ENCODE peak calls at places on chromosomes 2 and 18, in eight cellular contexts. One of them, this sample, is unnamed.

GRCh38 chr2:225104971-225105370 is 62.7 kb upstream of the DOCK10 start:
- DNase-seq in NB4: no peak
- DNase-seq in fibroblast of mammary gland: peak; percentile 49
- DNase-seq in stimulated activated CD8-positive, alpha-beta memory T cell treated with anti-CD3 and anti-CD28 coated beads, Interleukin-15, amount 100 ng/mL, for 24 hours: no peak
- DNase-seq in activated naive CD4-positive, alpha-beta T cell: no peak
- DNase-seq in naive thymus-derived CD8-positive, alpha-beta T cell: no peak
- DNase-seq in activated T-cell treated with anti-CD3 and anti-CD28 coated beads for 1 hour: no peak
- DNase-seq in progenitor cell of endocrine pancreas: no peak
- DNase-seq in this sample: no peak

GRCh38 chr2:169656164-169656563 is 38.0 kb downstream of the CFAP210 start:
- DNase-seq in NB4: no peak
- DNase-seq in fibroblast of mammary gland: no peak
- DNase-seq in stimulated activated CD8-positive, alpha-beta memory T cell treated with anti-CD3 and anti-CD28 coated beads, Interleukin-15, amount 100 ng/mL, for 24 hours: no peak
- DNase-seq in activated naive CD4-positive, alpha-beta T cell: no peak
- DNase-seq in naive thymus-derived CD8-positive, alpha-beta T cell: no peak
- DNase-seq in activated T-cell treated with anti-CD3 and anti-CD28 coated beads for 1 hour: no peak
- DNase-seq in progenitor cell of endocrine pancreas: no peak
- DNase-seq in this sample: no peak

GRCh38 chr2:240869109-240869955 is 708 bp downstream of the AGXT start:
- DNase-seq in NB4: no peak
- DNase-seq in fibroblast of mammary gland: no peak
- DNase-seq in stimulated activated CD8-positive, alpha-beta memory T cell treated with anti-CD3 and anti-CD28 coated beads, Interleukin-15, amount 100 ng/mL, for 24 hours: no peak
- DNase-seq in activated naive CD4-positive, alpha-beta T cell: no peak
- DNase-seq in naive thymus-derived CD8-positive, alpha-beta T cell: no peak
- DNase-seq in activated T-cell treated with anti-CD3 and anti-CD28 coated beads for 1 hour: no peak
- DNase-seq in progenitor cell of endocrine pancreas: no peak
- DNase-seq in this sample: no peak

GRCh38 chr2:20608666-20609348 is 42.1 kb downstream of the HS1BP3 start:
- DNase-seq in NB4: no peak
- DNase-seq in fibroblast of mammary gland: no peak
- DNase-seq in stimulated activated CD8-positive, alpha-beta memory T cell treated with anti-CD3 and anti-CD28 coated beads, Interleukin-15, amount 100 ng/mL, for 24 hours: no peak
- DNase-seq in activated naive CD4-positive, alpha-beta T cell: no peak
- DNase-seq in naive thymus-derived CD8-positive, alpha-beta T cell: no peak
- DNase-seq in activated T-cell treated with anti-CD3 and anti-CD28 coated beads for 1 hour: no peak
- DNase-seq in progenitor cell of endocrine pancreas: no peak
- DNase-seq in this sample: no peak

GRCh38 chr2:160252278-160252887 is 52.3 kb upstream of the ITGB6 start:
- DNase-seq in NB4: peak; percentile 57
- DNase-seq in fibroblast of mammary gland: peak; percentile 56
- DNase-seq in stimulated activated CD8-positive, alpha-beta memory T cell treated with anti-CD3 and anti-CD28 coated beads, Interleukin-15, amount 100 ng/mL, for 24 hours: no peak
- DNase-seq in activated naive CD4-positive, alpha-beta T cell: no peak
- DNase-seq in naive thymus-derived CD8-positive, alpha-beta T cell: peak; percentile 33
- DNase-seq in activated T-cell treated with anti-CD3 and anti-CD28 coated beads for 1 hour: no peak
- DNase-seq in progenitor cell of endocrine pancreas: no peak
- DNase-seq in this sample: no peak

GRCh38 chr2:226797289-226797988 is 2.2 kb downstream of the IRS1 start:
- DNase-seq in NB4: no peak
- DNase-seq in fibroblast of mammary gland: peak; percentile 58
- DNase-seq in stimulated activated CD8-positive, alpha-beta memory T cell treated with anti-CD3 and anti-CD28 coated beads, Interleukin-15, amount 100 ng/mL, for 24 hours: no peak
- DNase-seq in activated naive CD4-positive, alpha-beta T cell: no peak
- DNase-seq in naive thymus-derived CD8-positive, alpha-beta T cell: no peak
- DNase-seq in activated T-cell treated with anti-CD3 and anti-CD28 coated beads for 1 hour: no peak
- DNase-seq in progenitor cell of endocrine pancreas: no peak
- DNase-seq in this sample: no peak

GRCh38 chr18:54284967-54285785 is 15.9 kb downstream of the POLI start:
- DNase-seq in NB4: no peak
- DNase-seq in fibroblast of mammary gland: peak; percentile 72
- DNase-seq in stimulated activated CD8-positive, alpha-beta memory T cell treated with anti-CD3 and anti-CD28 coated beads, Interleukin-15, amount 100 ng/mL, for 24 hours: no peak
- DNase-seq in activated naive CD4-positive, alpha-beta T cell: no peak
- DNase-seq in naive thymus-derived CD8-positive, alpha-beta T cell: no peak
- DNase-seq in activated T-cell treated with anti-CD3 and anti-CD28 coated beads for 1 hour: no peak
- DNase-seq in progenitor cell of endocrine pancreas: no peak
- DNase-seq in this sample: no peak

GRCh38 chr2:23624378-23624777 is 239.4 kb downstream of the KLHL29 start:
- DNase-seq in NB4: peak; percentile 57
- DNase-seq in fibroblast of mammary gland: peak; percentile 28
- DNase-seq in stimulated activated CD8-positive, alpha-beta memory T cell treated with anti-CD3 and anti-CD28 coated beads, Interleukin-15, amount 100 ng/mL, for 24 hours: no peak
- DNase-seq in activated naive CD4-positive, alpha-beta T cell: no peak
- DNase-seq in naive thymus-derived CD8-positive, alpha-beta T cell: no peak
- DNase-seq in activated T-cell treated with anti-CD3 and anti-CD28 coated beads for 1 hour: no peak
- DNase-seq in progenitor cell of endocrine pancreas: no peak
- DNase-seq in this sample: no peak

GRCh38 chr18:13368080-13368813 is 149.7 kb downstream of the LDLRAD4 start:
- DNase-seq in NB4: no peak
- DNase-seq in fibroblast of mammary gland: no peak
- DNase-seq in stimulated activated CD8-positive, alpha-beta memory T cell treated with anti-CD3 and anti-CD28 coated beads, Interleukin-15, amount 100 ng/mL, for 24 hours: no peak
- DNase-seq in activated naive CD4-positive, alpha-beta T cell: no peak
- DNase-seq in naive thymus-derived CD8-positive, alpha-beta T cell: no peak
- DNase-seq in activated T-cell treated with anti-CD3 and anti-CD28 coated beads for 1 hour: no peak
- DNase-seq in progenitor cell of endocrine pancreas: no peak
- DNase-seq in this sample: no peak

GRCh38 chr2:119246884-119247843 is 23.5 kb downstream of the STEAP3 start:
- DNase-seq in NB4: no peak
- DNase-seq in fibroblast of mammary gland: no peak
- DNase-seq in stimulated activated CD8-positive, alpha-beta memory T cell treated with anti-CD3 and anti-CD28 coated beads, Interleukin-15, amount 100 ng/mL, for 24 hours: no peak
- DNase-seq in activated naive CD4-positive, alpha-beta T cell: no peak
- DNase-seq in naive thymus-derived CD8-positive, alpha-beta T cell: no peak
- DNase-seq in activated T-cell treated with anti-CD3 and anti-CD28 coated beads for 1 hour: no peak
- DNase-seq in progenitor cell of endocrine pancreas: no peak
- DNase-seq in this sample: no peak

GRCh38 chr2:25521665-25522387 is 151.6 kb downstream of the DTNB start:
- DNase-seq in NB4: peak; percentile 85
- DNase-seq in fibroblast of mammary gland: peak; percentile 84
- DNase-seq in stimulated activated CD8-positive, alpha-beta memory T cell treated with anti-CD3 and anti-CD28 coated beads, Interleukin-15, amount 100 ng/mL, for 24 hours: no peak
- DNase-seq in activated naive CD4-positive, alpha-beta T cell: no peak
- DNase-seq in naive thymus-derived CD8-positive, alpha-beta T cell: peak; percentile 66
- DNase-seq in activated T-cell treated with anti-CD3 and anti-CD28 coated beads for 1 hour: no peak
- DNase-seq in progenitor cell of endocrine pancreas: no peak
- DNase-seq in this sample: peak; percentile 37

GRCh38 chr2:68931799-68932198 is 20.9 kb downstream of the GKN2 start:
- DNase-seq in NB4: no peak
- DNase-seq in fibroblast of mammary gland: peak; percentile 31
- DNase-seq in stimulated activated CD8-positive, alpha-beta memory T cell treated with anti-CD3 and anti-CD28 coated beads, Interleukin-15, amount 100 ng/mL, for 24 hours: no peak
- DNase-seq in activated naive CD4-positive, alpha-beta T cell: no peak
- DNase-seq in naive thymus-derived CD8-positive, alpha-beta T cell: no peak
- DNase-seq in activated T-cell treated with anti-CD3 and anti-CD28 coated beads for 1 hour: no peak
- DNase-seq in progenitor cell of endocrine pancreas: no peak
- DNase-seq in this sample: no peak

GRCh38 chr2:102473020-102473419 is at the start of gene SLC9A4:
- DNase-seq in NB4: peak; percentile 49
- DNase-seq in fibroblast of mammary gland: peak; percentile 51
- DNase-seq in stimulated activated CD8-positive, alpha-beta memory T cell treated with anti-CD3 and anti-CD28 coated beads, Interleukin-15, amount 100 ng/mL, for 24 hours: no peak
- DNase-seq in activated naive CD4-positive, alpha-beta T cell: no peak
- DNase-seq in naive thymus-derived CD8-positive, alpha-beta T cell: peak; percentile 47
- DNase-seq in activated T-cell treated with anti-CD3 and anti-CD28 coated beads for 1 hour: peak; percentile 18
- DNase-seq in progenitor cell of endocrine pancreas: peak; percentile 42
- DNase-seq in this sample: no peak

GRCh38 chr2:69798909-69799526 is 30.4 kb upstream of the GMCL1 start:
- DNase-seq in NB4: no peak
- DNase-seq in fibroblast of mammary gland: peak; percentile 38
- DNase-seq in stimulated activated CD8-positive, alpha-beta memory T cell treated with anti-CD3 and anti-CD28 coated beads, Interleukin-15, amount 100 ng/mL, for 24 hours: no peak
- DNase-seq in activated naive CD4-positive, alpha-beta T cell: no peak
- DNase-seq in naive thymus-derived CD8-positive, alpha-beta T cell: no peak
- DNase-seq in activated T-cell treated with anti-CD3 and anti-CD28 coated beads for 1 hour: no peak
- DNase-seq in progenitor cell of endocrine pancreas: no peak
- DNase-seq in this sample: no peak

GRCh38 chr2:20213651-20214565 is 11.0 kb downstream of the SDC1 start:
- DNase-seq in NB4: peak; percentile 59
- DNase-seq in fibroblast of mammary gland: no peak
- DNase-seq in stimulated activated CD8-positive, alpha-beta memory T cell treated with anti-CD3 and anti-CD28 coated beads, Interleukin-15, amount 100 ng/mL, for 24 hours: no peak
- DNase-seq in activated naive CD4-positive, alpha-beta T cell: no peak
- DNase-seq in naive thymus-derived CD8-positive, alpha-beta T cell: no peak
- DNase-seq in activated T-cell treated with anti-CD3 and anti-CD28 coated beads for 1 hour: no peak
- DNase-seq in progenitor cell of endocrine pancreas: no peak
- DNase-seq in this sample: peak; percentile 99

GRCh38 chr18:23526516-23527063 is 23.3 kb downstream of the RMC1 start:
- DNase-seq in NB4: no peak
- DNase-seq in fibroblast of mammary gland: no peak
- DNase-seq in stimulated activated CD8-positive, alpha-beta memory T cell treated with anti-CD3 and anti-CD28 coated beads, Interleukin-15, amount 100 ng/mL, for 24 hours: no peak
- DNase-seq in activated naive CD4-positive, alpha-beta T cell: no peak
- DNase-seq in naive thymus-derived CD8-positive, alpha-beta T cell: no peak
- DNase-seq in activated T-cell treated with anti-CD3 and anti-CD28 coated beads for 1 hour: no peak
- DNase-seq in progenitor cell of endocrine pancreas: no peak
- DNase-seq in this sample: no peak

GRCh38 chr2:42787788-42788477 is 4.5 kb downstream of the HAAO start:
- DNase-seq in NB4: no peak
- DNase-seq in fibroblast of mammary gland: no peak
- DNase-seq in stimulated activated CD8-positive, alpha-beta memory T cell treated with anti-CD3 and anti-CD28 coated beads, Interleukin-15, amount 100 ng/mL, for 24 hours: no peak
- DNase-seq in activated naive CD4-positive, alpha-beta T cell: no peak
- DNase-seq in naive thymus-derived CD8-positive, alpha-beta T cell: no peak
- DNase-seq in activated T-cell treated with anti-CD3 and anti-CD28 coated beads for 1 hour: no peak
- DNase-seq in progenitor cell of endocrine pancreas: no peak
- DNase-seq in this sample: no peak

GRCh38 chr2:47504174-47504810 is 101.3 kb downstream of the MSH2 start:
- DNase-seq in NB4: peak; percentile 45
- DNase-seq in fibroblast of mammary gland: no peak
- DNase-seq in stimulated activated CD8-positive, alpha-beta memory T cell treated with anti-CD3 and anti-CD28 coated beads, Interleukin-15, amount 100 ng/mL, for 24 hours: no peak
- DNase-seq in activated naive CD4-positive, alpha-beta T cell: no peak
- DNase-seq in naive thymus-derived CD8-positive, alpha-beta T cell: no peak
- DNase-seq in activated T-cell treated with anti-CD3 and anti-CD28 coated beads for 1 hour: no peak
- DNase-seq in progenitor cell of endocrine pancreas: no peak
- DNase-seq in this sample: no peak

GRCh38 chr2:147110317-147110716 is 734.5 kb upstream of the ACVR2A start:
- DNase-seq in NB4: no peak
- DNase-seq in fibroblast of mammary gland: peak; percentile 11
- DNase-seq in stimulated activated CD8-positive, alpha-beta memory T cell treated with anti-CD3 and anti-CD28 coated beads, Interleukin-15, amount 100 ng/mL, for 24 hours: no peak
- DNase-seq in activated naive CD4-positive, alpha-beta T cell: no peak
- DNase-seq in naive thymus-derived CD8-positive, alpha-beta T cell: no peak
- DNase-seq in activated T-cell treated with anti-CD3 and anti-CD28 coated beads for 1 hour: no peak
- DNase-seq in progenitor cell of endocrine pancreas: no peak
- DNase-seq in this sample: no peak

GRCh38 chr2:8546319-8547283 is 135.3 kb upstream of the ID2 start:
- DNase-seq in NB4: peak; percentile 92
- DNase-seq in fibroblast of mammary gland: no peak
- DNase-seq in stimulated activated CD8-positive, alpha-beta memory T cell treated with anti-CD3 and anti-CD28 coated beads, Interleukin-15, amount 100 ng/mL, for 24 hours: no peak
- DNase-seq in activated naive CD4-positive, alpha-beta T cell: no peak
- DNase-seq in naive thymus-derived CD8-positive, alpha-beta T cell: no peak
- DNase-seq in activated T-cell treated with anti-CD3 and anti-CD28 coated beads for 1 hour: no peak
- DNase-seq in progenitor cell of endocrine pancreas: no peak
- DNase-seq in this sample: no peak

GRCh38 chr2:38076710-38077430 is 919 bp upstream of the CYP1B1 start:
- DNase-seq in NB4: peak; percentile 95
- DNase-seq in fibroblast of mammary gland: peak; percentile 90
- DNase-seq in stimulated activated CD8-positive, alpha-beta memory T cell treated with anti-CD3 and anti-CD28 coated beads, Interleukin-15, amount 100 ng/mL, for 24 hours: peak; percentile 50
- DNase-seq in activated naive CD4-positive, alpha-beta T cell: peak; percentile 16
- DNase-seq in naive thymus-derived CD8-positive, alpha-beta T cell: no peak
- DNase-seq in activated T-cell treated with anti-CD3 and anti-CD28 coated beads for 1 hour: no peak
- DNase-seq in progenitor cell of endocrine pancreas: peak; percentile 51
- DNase-seq in this sample: no peak

GRCh38 chr2:191635333-191636234 is 42.4 kb upstream of the NABP1 start:
- DNase-seq in NB4: no peak
- DNase-seq in fibroblast of mammary gland: peak; percentile 66
- DNase-seq in stimulated activated CD8-positive, alpha-beta memory T cell treated with anti-CD3 and anti-CD28 coated beads, Interleukin-15, amount 100 ng/mL, for 24 hours: no peak
- DNase-seq in activated naive CD4-positive, alpha-beta T cell: no peak
- DNase-seq in naive thymus-derived CD8-positive, alpha-beta T cell: no peak
- DNase-seq in activated T-cell treated with anti-CD3 and anti-CD28 coated beads for 1 hour: no peak
- DNase-seq in progenitor cell of endocrine pancreas: no peak
- DNase-seq in this sample: no peak

GRCh38 chr18:45662468-45662867 is 47.2 kb downstream of the SLC14A2 start:
- DNase-seq in NB4: no peak
- DNase-seq in fibroblast of mammary gland: peak; percentile 51
- DNase-seq in stimulated activated CD8-positive, alpha-beta memory T cell treated with anti-CD3 and anti-CD28 coated beads, Interleukin-15, amount 100 ng/mL, for 24 hours: no peak
- DNase-seq in activated naive CD4-positive, alpha-beta T cell: no peak
- DNase-seq in naive thymus-derived CD8-positive, alpha-beta T cell: no peak
- DNase-seq in activated T-cell treated with anti-CD3 and anti-CD28 coated beads for 1 hour: no peak
- DNase-seq in progenitor cell of endocrine pancreas: no peak
- DNase-seq in this sample: no peak

GRCh38 chr18:49584431-49584830 is 22.6 kb downstream of the LIPG start:
- DNase-seq in NB4: no peak
- DNase-seq in fibroblast of mammary gland: peak; percentile 23
- DNase-seq in stimulated activated CD8-positive, alpha-beta memory T cell treated with anti-CD3 and anti-CD28 coated beads, Interleukin-15, amount 100 ng/mL, for 24 hours: no peak
- DNase-seq in activated naive CD4-positive, alpha-beta T cell: no peak
- DNase-seq in naive thymus-derived CD8-positive, alpha-beta T cell: no peak
- DNase-seq in activated T-cell treated with anti-CD3 and anti-CD28 coated beads for 1 hour: no peak
- DNase-seq in progenitor cell of endocrine pancreas: no peak
- DNase-seq in this sample: no peak

GRCh38 chr18:45727068-45727467 is 3.1 kb downstream of the SLC14A1 start:
- DNase-seq in NB4: no peak
- DNase-seq in fibroblast of mammary gland: peak; percentile 69
- DNase-seq in stimulated activated CD8-positive, alpha-beta memory T cell treated with anti-CD3 and anti-CD28 coated beads, Interleukin-15, amount 100 ng/mL, for 24 hours: no peak
- DNase-seq in activated naive CD4-positive, alpha-beta T cell: no peak
- DNase-seq in naive thymus-derived CD8-positive, alpha-beta T cell: no peak
- DNase-seq in activated T-cell treated with anti-CD3 and anti-CD28 coated beads for 1 hour: no peak
- DNase-seq in progenitor cell of endocrine pancreas: no peak
- DNase-seq in this sample: no peak

GRCh38 chr2:188601927-188602326 is 310.3 kb downstream of the GULP1 start:
- DNase-seq in NB4: no peak
- DNase-seq in fibroblast of mammary gland: peak; percentile 65
- DNase-seq in stimulated activated CD8-positive, alpha-beta memory T cell treated with anti-CD3 and anti-CD28 coated beads, Interleukin-15, amount 100 ng/mL, for 24 hours: no peak
- DNase-seq in activated naive CD4-positive, alpha-beta T cell: no peak
- DNase-seq in naive thymus-derived CD8-positive, alpha-beta T cell: no peak
- DNase-seq in activated T-cell treated with anti-CD3 and anti-CD28 coated beads for 1 hour: no peak
- DNase-seq in progenitor cell of endocrine pancreas: no peak
- DNase-seq in this sample: no peak

GRCh38 chr2:204110250-204111183 is 174.0 kb downstream of the ICOS start:
- DNase-seq in NB4: peak; percentile 76
- DNase-seq in fibroblast of mammary gland: peak; percentile 57
- DNase-seq in stimulated activated CD8-positive, alpha-beta memory T cell treated with anti-CD3 and anti-CD28 coated beads, Interleukin-15, amount 100 ng/mL, for 24 hours: no peak
- DNase-seq in activated naive CD4-positive, alpha-beta T cell: no peak
- DNase-seq in naive thymus-derived CD8-positive, alpha-beta T cell: peak; percentile 41
- DNase-seq in activated T-cell treated with anti-CD3 and anti-CD28 coated beads for 1 hour: peak; percentile 35
- DNase-seq in progenitor cell of endocrine pancreas: no peak
- DNase-seq in this sample: no peak

GRCh38 chr2:231646471-231646870 is 53.8 kb downstream of the TEX44 start:
- DNase-seq in NB4: no peak
- DNase-seq in fibroblast of mammary gland: no peak
- DNase-seq in stimulated activated CD8-positive, alpha-beta memory T cell treated with anti-CD3 and anti-CD28 coated beads, Interleukin-15, amount 100 ng/mL, for 24 hours: no peak
- DNase-seq in activated naive CD4-positive, alpha-beta T cell: no peak
- DNase-seq in naive thymus-derived CD8-positive, alpha-beta T cell: no peak
- DNase-seq in activated T-cell treated with anti-CD3 and anti-CD28 coated beads for 1 hour: no peak
- DNase-seq in progenitor cell of endocrine pancreas: no peak
- DNase-seq in this sample: no peak

GRCh38 chr2:32502941-32503340 is 124.9 kb upstream of the TTC27 start:
- DNase-seq in NB4: no peak
- DNase-seq in fibroblast of mammary gland: no peak
- DNase-seq in stimulated activated CD8-positive, alpha-beta memory T cell treated with anti-CD3 and anti-CD28 coated beads, Interleukin-15, amount 100 ng/mL, for 24 hours: no peak
- DNase-seq in activated naive CD4-positive, alpha-beta T cell: no peak
- DNase-seq in naive thymus-derived CD8-positive, alpha-beta T cell: no peak
- DNase-seq in activated T-cell treated with anti-CD3 and anti-CD28 coated beads for 1 hour: no peak
- DNase-seq in progenitor cell of endocrine pancreas: no peak
- DNase-seq in this sample: no peak

GRCh38 chr2:218229851-218230250 is 12.9 kb downstream of the ARPC2 start:
- DNase-seq in NB4: peak; percentile 40
- DNase-seq in fibroblast of mammary gland: no peak
- DNase-seq in stimulated activated CD8-positive, alpha-beta memory T cell treated with anti-CD3 and anti-CD28 coated beads, Interleukin-15, amount 100 ng/mL, for 24 hours: no peak
- DNase-seq in activated naive CD4-positive, alpha-beta T cell: no peak
- DNase-seq in naive thymus-derived CD8-positive, alpha-beta T cell: no peak
- DNase-seq in activated T-cell treated with anti-CD3 and anti-CD28 coated beads for 1 hour: no peak
- DNase-seq in progenitor cell of endocrine pancreas: no peak
- DNase-seq in this sample: no peak

GRCh38 chr2:13260401-13260800 is 543.7 kb downstream of the TRIB2 start:
- DNase-seq in NB4: peak; percentile 11
- DNase-seq in fibroblast of mammary gland: no peak
- DNase-seq in stimulated activated CD8-positive, alpha-beta memory T cell treated with anti-CD3 and anti-CD28 coated beads, Interleukin-15, amount 100 ng/mL, for 24 hours: no peak
- DNase-seq in activated naive CD4-positive, alpha-beta T cell: no peak
- DNase-seq in naive thymus-derived CD8-positive, alpha-beta T cell: no peak
- DNase-seq in activated T-cell treated with anti-CD3 and anti-CD28 coated beads for 1 hour: no peak
- DNase-seq in progenitor cell of endocrine pancreas: peak; percentile 10
- DNase-seq in this sample: no peak

GRCh38 chr2:4973973-4974372 is 718.2 kb upstream of the SOX11 start:
- DNase-seq in NB4: peak; percentile 9
- DNase-seq in fibroblast of mammary gland: no peak
- DNase-seq in stimulated activated CD8-positive, alpha-beta memory T cell treated with anti-CD3 and anti-CD28 coated beads, Interleukin-15, amount 100 ng/mL, for 24 hours: no peak
- DNase-seq in activated naive CD4-positive, alpha-beta T cell: no peak
- DNase-seq in naive thymus-derived CD8-positive, alpha-beta T cell: no peak
- DNase-seq in activated T-cell treated with anti-CD3 and anti-CD28 coated beads for 1 hour: no peak
- DNase-seq in progenitor cell of endocrine pancreas: no peak
- DNase-seq in this sample: no peak

GRCh38 chr2:68263632-68264031 is 11.3 kb upstream of the PPP3R1 start:
- DNase-seq in NB4: no peak
- DNase-seq in fibroblast of mammary gland: no peak
- DNase-seq in stimulated activated CD8-positive, alpha-beta memory T cell treated with anti-CD3 and anti-CD28 coated beads, Interleukin-15, amount 100 ng/mL, for 24 hours: no peak
- DNase-seq in activated naive CD4-positive, alpha-beta T cell: no peak
- DNase-seq in naive thymus-derived CD8-positive, alpha-beta T cell: no peak
- DNase-seq in activated T-cell treated with anti-CD3 and anti-CD28 coated beads for 1 hour: no peak
- DNase-seq in progenitor cell of endocrine pancreas: no peak
- DNase-seq in this sample: no peak

GRCh38 chr18:34659579-34660517 is 50.2 kb upstream of the DTNA start:
- DNase-seq in NB4: peak; percentile 74
- DNase-seq in fibroblast of mammary gland: peak; percentile 96
- DNase-seq in stimulated activated CD8-positive, alpha-beta memory T cell treated with anti-CD3 and anti-CD28 coated beads, Interleukin-15, amount 100 ng/mL, for 24 hours: no peak
- DNase-seq in activated naive CD4-positive, alpha-beta T cell: no peak
- DNase-seq in naive thymus-derived CD8-positive, alpha-beta T cell: no peak
- DNase-seq in activated T-cell treated with anti-CD3 and anti-CD28 coated beads for 1 hour: no peak
- DNase-seq in progenitor cell of endocrine pancreas: peak; percentile 26
- DNase-seq in this sample: no peak

This sample was measured in NCI-H187.